ENCODE peak calls at places on chromosomes 1 and 21, in eight cellular contexts. One of them, this sample, is unnamed.

GRCh38 chr1:205563927-205564441 is 59.5 kb downstream of the CDK18 start:
- DNase-seq in GM23338: no peak
- DNase-seq in CD4-positive, CD25-positive, alpha-beta regulatory T cell: no peak
- DNase-seq in CD8-positive, alpha-beta T cell: no peak
- DNase-seq in naive thymus-derived CD4-positive, alpha-beta T cell: no peak
- DNase-seq in A549: no peak
- DNase-seq in body of pancreas: no peak
- DNase-seq in tibial nerve: no peak
- DNase-seq in this sample: no peak

GRCh38 chr1:174626031-174627020 is 178.6 kb downstream of the GPR52 start:
- DNase-seq in GM23338: peak; percentile 17
- DNase-seq in CD4-positive, CD25-positive, alpha-beta regulatory T cell: no peak
- DNase-seq in CD8-positive, alpha-beta T cell: no peak
- DNase-seq in naive thymus-derived CD4-positive, alpha-beta T cell: no peak
- DNase-seq in A549: no peak
- DNase-seq in body of pancreas: no peak
- DNase-seq in tibial nerve: no peak
- DNase-seq in this sample: no peak

GRCh38 chr1:92916899-92917298 is 44.4 kb downstream of the DIPK1A start:
- DNase-seq in GM23338: no peak
- DNase-seq in CD4-positive, CD25-positive, alpha-beta regulatory T cell: no peak
- DNase-seq in CD8-positive, alpha-beta T cell: no peak
- DNase-seq in naive thymus-derived CD4-positive, alpha-beta T cell: no peak
- DNase-seq in A549: no peak
- DNase-seq in body of pancreas: no peak
- DNase-seq in tibial nerve: no peak
- DNase-seq in this sample: no peak

GRCh38 chr1:24289937-24290595 is 29.1 kb upstream of the GRHL3 start:
- DNase-seq in GM23338: no peak
- DNase-seq in CD4-positive, CD25-positive, alpha-beta regulatory T cell: no peak
- DNase-seq in CD8-positive, alpha-beta T cell: no peak
- DNase-seq in naive thymus-derived CD4-positive, alpha-beta T cell: no peak
- DNase-seq in A549: peak; percentile 51
- DNase-seq in body of pancreas: peak; percentile 82
- DNase-seq in tibial nerve: peak; percentile 45
- DNase-seq in this sample: no peak

GRCh38 chr1:22884806-22885559 is 87.7 kb downstream of the LACTBL1 start:
- DNase-seq in GM23338: no peak
- DNase-seq in CD4-positive, CD25-positive, alpha-beta regulatory T cell: peak; percentile 47
- DNase-seq in CD8-positive, alpha-beta T cell: no peak
- DNase-seq in naive thymus-derived CD4-positive, alpha-beta T cell: no peak
- DNase-seq in A549: no peak
- DNase-seq in body of pancreas: no peak
- DNase-seq in tibial nerve: no peak
- DNase-seq in this sample: no peak

GRCh38 chr1:101282314-101283087 is 45.7 kb downstream of the S1PR1 start:
- DNase-seq in GM23338: no peak
- DNase-seq in CD4-positive, CD25-positive, alpha-beta regulatory T cell: no peak
- DNase-seq in CD8-positive, alpha-beta T cell: no peak
- DNase-seq in naive thymus-derived CD4-positive, alpha-beta T cell: no peak
- DNase-seq in A549: no peak
- DNase-seq in body of pancreas: no peak
- DNase-seq in tibial nerve: no peak
- DNase-seq in this sample: no peak

GRCh38 chr1:204513117-204513716 is 3.0 kb upstream of the MDM4 start:
- DNase-seq in GM23338: no peak
- DNase-seq in CD4-positive, CD25-positive, alpha-beta regulatory T cell: peak; percentile 86
- DNase-seq in CD8-positive, alpha-beta T cell: peak; percentile 55
- DNase-seq in naive thymus-derived CD4-positive, alpha-beta T cell: no peak
- DNase-seq in A549: no peak
- DNase-seq in body of pancreas: no peak
- DNase-seq in tibial nerve: no peak
- DNase-seq in this sample: no peak

GRCh38 chr1:119040906-119041305 is 52.8 kb upstream of the TBX15 start:
- DNase-seq in GM23338: no peak
- DNase-seq in CD4-positive, CD25-positive, alpha-beta regulatory T cell: no peak
- DNase-seq in CD8-positive, alpha-beta T cell: no peak
- DNase-seq in naive thymus-derived CD4-positive, alpha-beta T cell: no peak
- DNase-seq in A549: no peak
- DNase-seq in body of pancreas: peak; percentile 32
- DNase-seq in tibial nerve: peak; percentile 76
- DNase-seq in this sample: no peak

GRCh38 chr1:204979306-204979705 is 63.7 kb upstream of the CNTN2 start:
- DNase-seq in GM23338: no peak
- DNase-seq in CD4-positive, CD25-positive, alpha-beta regulatory T cell: no peak
- DNase-seq in CD8-positive, alpha-beta T cell: no peak
- DNase-seq in naive thymus-derived CD4-positive, alpha-beta T cell: no peak
- DNase-seq in A549: no peak
- DNase-seq in body of pancreas: no peak
- DNase-seq in tibial nerve: no peak
- DNase-seq in this sample: no peak

GRCh38 chr1:29586991-29587745 is 350.8 kb downstream of the PTPRU start:
- DNase-seq in GM23338: no peak
- DNase-seq in CD4-positive, CD25-positive, alpha-beta regulatory T cell: no peak
- DNase-seq in CD8-positive, alpha-beta T cell: no peak
- DNase-seq in naive thymus-derived CD4-positive, alpha-beta T cell: no peak
- DNase-seq in A549: no peak
- DNase-seq in body of pancreas: no peak
- DNase-seq in tibial nerve: no peak
- DNase-seq in this sample: no peak

GRCh38 chr1:7993593-7994479 is 32.3 kb downstream of the ERRFI1 start:
- DNase-seq in GM23338: no peak
- DNase-seq in CD4-positive, CD25-positive, alpha-beta regulatory T cell: no peak
- DNase-seq in CD8-positive, alpha-beta T cell: no peak
- DNase-seq in naive thymus-derived CD4-positive, alpha-beta T cell: no peak
- DNase-seq in A549: no peak
- DNase-seq in body of pancreas: no peak
- DNase-seq in tibial nerve: no peak
- DNase-seq in this sample: no peak

GRCh38 chr1:32338637-32339145 is 2.7 kb upstream of the MARCKSL1 start:
- DNase-seq in GM23338: no peak
- DNase-seq in CD4-positive, CD25-positive, alpha-beta regulatory T cell: no peak
- DNase-seq in CD8-positive, alpha-beta T cell: no peak
- DNase-seq in naive thymus-derived CD4-positive, alpha-beta T cell: no peak
- DNase-seq in A549: no peak
- DNase-seq in body of pancreas: no peak
- DNase-seq in tibial nerve: no peak
- DNase-seq in this sample: no peak

GRCh38 chr1:199794105-199794863 is 233.2 kb upstream of the NR5A2 start:
- DNase-seq in GM23338: no peak
- DNase-seq in CD4-positive, CD25-positive, alpha-beta regulatory T cell: no peak
- DNase-seq in CD8-positive, alpha-beta T cell: no peak
- DNase-seq in naive thymus-derived CD4-positive, alpha-beta T cell: no peak
- DNase-seq in A549: no peak
- DNase-seq in body of pancreas: peak; percentile 49
- DNase-seq in tibial nerve: no peak
- DNase-seq in this sample: no peak

GRCh38 chr21:44713130-44713529 is 1.8 kb upstream of the TSPEAR start:
- DNase-seq in GM23338: no peak
- DNase-seq in CD4-positive, CD25-positive, alpha-beta regulatory T cell: no peak
- DNase-seq in CD8-positive, alpha-beta T cell: no peak
- DNase-seq in naive thymus-derived CD4-positive, alpha-beta T cell: no peak
- DNase-seq in A549: no peak
- DNase-seq in body of pancreas: no peak
- DNase-seq in tibial nerve: no peak
- DNase-seq in this sample: no peak

GRCh38 chr1:169809370-169810095 is 14.8 kb upstream of the METTL18 start:
- DNase-seq in GM23338: peak; percentile 57
- DNase-seq in CD4-positive, CD25-positive, alpha-beta regulatory T cell: peak; percentile 58
- DNase-seq in CD8-positive, alpha-beta T cell: no peak
- DNase-seq in naive thymus-derived CD4-positive, alpha-beta T cell: no peak
- DNase-seq in A549: peak; percentile 16
- DNase-seq in body of pancreas: peak; percentile 14
- DNase-seq in tibial nerve: peak; percentile 60
- DNase-seq in this sample: peak; percentile 26

GRCh38 chr1:9331558-9332346 is 39.1 kb downstream of the SPSB1 start:
- DNase-seq in GM23338: no peak
- DNase-seq in CD4-positive, CD25-positive, alpha-beta regulatory T cell: no peak
- DNase-seq in CD8-positive, alpha-beta T cell: no peak
- DNase-seq in naive thymus-derived CD4-positive, alpha-beta T cell: no peak
- DNase-seq in A549: peak; percentile 16
- DNase-seq in body of pancreas: no peak
- DNase-seq in tibial nerve: no peak
- DNase-seq in this sample: no peak

GRCh38 chr1:117662667-117663066 is 56.8 kb downstream of the TENT5C start:
- DNase-seq in GM23338: peak; percentile 56
- DNase-seq in CD4-positive, CD25-positive, alpha-beta regulatory T cell: no peak
- DNase-seq in CD8-positive, alpha-beta T cell: no peak
- DNase-seq in naive thymus-derived CD4-positive, alpha-beta T cell: no peak
- DNase-seq in A549: no peak
- DNase-seq in body of pancreas: no peak
- DNase-seq in tibial nerve: no peak
- DNase-seq in this sample: no peak

GRCh38 chr1:237239248-237239647 is 197.3 kb downstream of the RYR2 start:
- DNase-seq in GM23338: peak; percentile 89
- DNase-seq in CD4-positive, CD25-positive, alpha-beta regulatory T cell: no peak
- DNase-seq in CD8-positive, alpha-beta T cell: no peak
- DNase-seq in naive thymus-derived CD4-positive, alpha-beta T cell: no peak
- DNase-seq in A549: no peak
- DNase-seq in body of pancreas: no peak
- DNase-seq in tibial nerve: no peak
- DNase-seq in this sample: no peak

GRCh38 chr1:36874271-36875017 is 159.9 kb downstream of the GRIK3 start:
- DNase-seq in GM23338: no peak
- DNase-seq in CD4-positive, CD25-positive, alpha-beta regulatory T cell: no peak
- DNase-seq in CD8-positive, alpha-beta T cell: no peak
- DNase-seq in naive thymus-derived CD4-positive, alpha-beta T cell: no peak
- DNase-seq in A549: no peak
- DNase-seq in body of pancreas: no peak
- DNase-seq in tibial nerve: no peak
- DNase-seq in this sample: no peak

GRCh38 chr1:218164111-218164929 is 120.8 kb upstream of the RRP15 start:
- DNase-seq in GM23338: peak; percentile 92
- DNase-seq in CD4-positive, CD25-positive, alpha-beta regulatory T cell: peak; percentile 11
- DNase-seq in CD8-positive, alpha-beta T cell: no peak
- DNase-seq in naive thymus-derived CD4-positive, alpha-beta T cell: peak; percentile 27
- DNase-seq in A549: peak; percentile 13
- DNase-seq in body of pancreas: no peak
- DNase-seq in tibial nerve: no peak
- DNase-seq in this sample: no peak

GRCh38 chr1:102834688-102835320 is 273.5 kb downstream of the COL11A1 start:
- DNase-seq in GM23338: no peak
- DNase-seq in CD4-positive, CD25-positive, alpha-beta regulatory T cell: no peak
- DNase-seq in CD8-positive, alpha-beta T cell: no peak
- DNase-seq in naive thymus-derived CD4-positive, alpha-beta T cell: no peak
- DNase-seq in A549: no peak
- DNase-seq in body of pancreas: no peak
- DNase-seq in tibial nerve: no peak
- DNase-seq in this sample: no peak

GRCh38 chr1:197441990-197442389 is 173.9 kb downstream of the CRB1 start:
- DNase-seq in GM23338: peak; percentile 54
- DNase-seq in CD4-positive, CD25-positive, alpha-beta regulatory T cell: no peak
- DNase-seq in CD8-positive, alpha-beta T cell: no peak
- DNase-seq in naive thymus-derived CD4-positive, alpha-beta T cell: no peak
- DNase-seq in A549: no peak
- DNase-seq in body of pancreas: no peak
- DNase-seq in tibial nerve: peak; percentile 67
- DNase-seq in this sample: no peak
- H3K4me3 ChIP-seq in GM23338: peak overlapping the region; percentile 27
- H3K4me3 ChIP-seq in CD4-positive, CD25-positive, alpha-beta regulatory T cell: no peak overlapping the region
- H3K4me3 ChIP-seq in CD8-positive, alpha-beta T cell: no peak overlapping the region
- H3K4me3 ChIP-seq in naive thymus-derived CD4-positive, alpha-beta T cell: no peak overlapping the region
- H3K4me3 ChIP-seq in A549: no peak overlapping the region
- H3K4me3 ChIP-seq in body of pancreas: no peak overlapping the region
- H3K4me3 ChIP-seq in tibial nerve: no peak overlapping the region
- H3K4me3 ChIP-seq in this sample: no peak overlapping the region

DNA sequence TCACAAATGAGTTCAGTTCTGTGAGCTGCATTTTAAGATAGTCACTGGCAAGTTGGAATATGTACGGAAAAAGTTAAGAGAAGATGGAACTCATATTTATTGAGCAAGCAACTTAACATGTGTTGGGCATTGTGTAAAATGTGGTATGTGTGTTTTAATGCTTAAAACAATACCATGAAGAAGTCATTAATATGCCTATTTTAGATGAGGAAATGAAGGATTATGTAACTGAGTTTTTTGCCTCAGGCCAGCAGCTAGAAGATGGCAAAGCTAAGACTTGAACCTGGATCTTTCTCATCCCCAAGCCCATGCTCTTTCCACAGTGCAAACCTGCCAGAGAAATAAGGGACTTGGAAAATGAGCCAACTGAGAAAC is 48.9 kb downstream of the SPATA46 start:
- DNase-seq in GM23338: no peak
- DNase-seq in CD4-positive, CD25-positive, alpha-beta regulatory T cell: no peak
- DNase-seq in CD8-positive, alpha-beta T cell: no peak
- DNase-seq in naive thymus-derived CD4-positive, alpha-beta T cell: no peak
- DNase-seq in A549: no peak
- DNase-seq in body of pancreas: no peak
- DNase-seq in tibial nerve: no peak
- DNase-seq in this sample: no peak
- H3K4me3 ChIP-seq in GM23338: no peak overlapping the region
- H3K4me3 ChIP-seq in CD4-positive, CD25-positive, alpha-beta regulatory T cell: no peak overlapping the region
- H3K4me3 ChIP-seq in CD8-positive, alpha-beta T cell: no peak overlapping the region
- H3K4me3 ChIP-seq in naive thymus-derived CD4-positive, alpha-beta T cell: no peak overlapping the region
- H3K4me3 ChIP-seq in A549: no peak overlapping the region
- H3K4me3 ChIP-seq in body of pancreas: no peak overlapping the region
- H3K4me3 ChIP-seq in tibial nerve: no peak overlapping the region
- H3K4me3 ChIP-seq in this sample: no peak overlapping the region

GRCh38 chr1:40059960-40060337 is 19.4 kb downstream of the CAP1 start:
- DNase-seq in GM23338: no peak
- DNase-seq in CD4-positive, CD25-positive, alpha-beta regulatory T cell: no peak
- DNase-seq in CD8-positive, alpha-beta T cell: no peak
- DNase-seq in naive thymus-derived CD4-positive, alpha-beta T cell: no peak
- DNase-seq in A549: no peak
- DNase-seq in body of pancreas: no peak
- DNase-seq in tibial nerve: no peak
- DNase-seq in this sample: peak; percentile 47

GRCh38 chr1:40060351-40060750 is 19.8 kb downstream of the CAP1 start:
- DNase-seq in GM23338: no peak
- DNase-seq in CD4-positive, CD25-positive, alpha-beta regulatory T cell: no peak
- DNase-seq in CD8-positive, alpha-beta T cell: no peak
- DNase-seq in naive thymus-derived CD4-positive, alpha-beta T cell: no peak
- DNase-seq in A549: no peak
- DNase-seq in body of pancreas: no peak
- DNase-seq in tibial nerve: no peak
- DNase-seq in this sample: no peak

GRCh38 chr1:40058453-40059291 is 18.1 kb downstream of the CAP1 start:
- DNase-seq in GM23338: no peak
- DNase-seq in CD4-positive, CD25-positive, alpha-beta regulatory T cell: no peak
- DNase-seq in CD8-positive, alpha-beta T cell: no peak
- DNase-seq in naive thymus-derived CD4-positive, alpha-beta T cell: no peak
- DNase-seq in A549: no peak
- DNase-seq in body of pancreas: no peak
- DNase-seq in tibial nerve: no peak
- DNase-seq in this sample: no peak

GRCh38 chr1:40058097-40058452 is 17.5 kb downstream of the CAP1 start:
- DNase-seq in GM23338: no peak
- DNase-seq in CD4-positive, CD25-positive, alpha-beta regulatory T cell: no peak
- DNase-seq in CD8-positive, alpha-beta T cell: no peak
- DNase-seq in naive thymus-derived CD4-positive, alpha-beta T cell: no peak
- DNase-seq in A549: no peak
- DNase-seq in body of pancreas: no peak
- DNase-seq in tibial nerve: no peak
- DNase-seq in this sample: no peak

GRCh38 chr1:40059292-40059959 is 18.9 kb downstream of the CAP1 start:
- DNase-seq in GM23338: peak; percentile 90
- DNase-seq in CD4-positive, CD25-positive, alpha-beta regulatory T cell: peak; percentile 68
- DNase-seq in CD8-positive, alpha-beta T cell: no peak
- DNase-seq in naive thymus-derived CD4-positive, alpha-beta T cell: no peak
- DNase-seq in A549: no peak
- DNase-seq in body of pancreas: no peak
- DNase-seq in tibial nerve: no peak
- DNase-seq in this sample: peak; percentile 79
- H3K4me3 ChIP-seq in GM23338: no peak overlapping the region
- H3K4me3 ChIP-seq in CD4-positive, CD25-positive, alpha-beta regulatory T cell: peak overlapping the region; percentile 83
- H3K4me3 ChIP-seq in CD8-positive, alpha-beta T cell: peak overlapping the region; percentile 18
- H3K4me3 ChIP-seq in naive thymus-derived CD4-positive, alpha-beta T cell: peak overlapping the region; percentile 21
- H3K4me3 ChIP-seq in A549: no peak overlapping the region
- H3K4me3 ChIP-seq in body of pancreas: no peak overlapping the region
- H3K4me3 ChIP-seq in tibial nerve: no peak overlapping the region
- H3K4me3 ChIP-seq in this sample: peak overlapping the region; percentile 37

GRCh38 chr1:166164995-166165660 is 1.7 kb downstream of the FAM78B start:
- DNase-seq in GM23338: peak; percentile 84
- DNase-seq in CD4-positive, CD25-positive, alpha-beta regulatory T cell: peak; percentile 34
- DNase-seq in CD8-positive, alpha-beta T cell: no peak
- DNase-seq in naive thymus-derived CD4-positive, alpha-beta T cell: peak; percentile 33
- DNase-seq in A549: peak; percentile 36
- DNase-seq in body of pancreas: peak; percentile 48
- DNase-seq in tibial nerve: peak; percentile 11
- DNase-seq in this sample: no peak
- H3K4me3 ChIP-seq in GM23338: peak overlapping the region; percentile 83
- H3K4me3 ChIP-seq in CD4-positive, CD25-positive, alpha-beta regulatory T cell: no peak overlapping the region
- H3K4me3 ChIP-seq in CD8-positive, alpha-beta T cell: peak overlapping the region; percentile 45
- H3K4me3 ChIP-seq in naive thymus-derived CD4-positive, alpha-beta T cell: no peak overlapping the region
- H3K4me3 ChIP-seq in A549: peak overlapping the region; percentile 57
- H3K4me3 ChIP-seq in body of pancreas: peak overlapping the region; percentile 4
- H3K4me3 ChIP-seq in tibial nerve: peak overlapping the region; percentile 51
- H3K4me3 ChIP-seq in this sample: peak overlapping the region; percentile 57